ENCODE peak calls at places on chromosomes 3 and 15, in eight cellular contexts. M is astrocyte; H is effector memory CD4-positive, alpha-beta T cell; E is T-helper 17 cell; Y is A549; O is pancreas; R is CD8-positive, alpha-beta memory T cell; K is right cardiac atrium. C is an unnamed sample. For H3K9me3, the result is how much of the 10 kb centered on the place peaks cover.

GRCh38 chr15:22262613-22263020 is 182.3 kb downstream of the OR4M2 start:
- DNase-seq in M (no peak), H (peak), E (no peak), Y (peak), O (no peak), R (no peak), K (peak), C (peak)

GRCh38 chr3:28587723-28588122 is 239.1 kb upstream of the AZI2 start:
- DNase-seq in M (no peak), H (no peak), E (no peak), Y (no peak), O (no peak), R (no peak), K (no peak), C (no peak)

GRCh38 chr3:111592143-111592542 is 3.0 kb downstream of the ZBED2 start:
- DNase-seq in M (peak), H (no peak), E (no peak), Y (no peak), O (no peak), R (no peak), K (no peak), C (no peak)

GRCh38 chr3:51974277-51974962 is 444 bp upstream of the ABHD14A start:
- DNase-seq in M (no peak), H (no peak), E (no peak), Y (no peak), O (peak), R (no peak), K (peak), C (peak)

GRCh38 chr3:120171134-120171863 is 77.1 kb upstream of the GSK3B start:
- DNase-seq in M (no peak), H (no peak), E (no peak), Y (no peak), O (no peak), R (no peak), K (no peak), C (no peak)

GRCh38 chr3:29153811-29154210 is 127.1 kb upstream of the RBMS3 start:
- DNase-seq in M (no peak), H (no peak), E (no peak), Y (no peak), O (no peak), R (no peak), K (no peak), C (no peak)

GRCh38 chr15:43625086-43625485 is 6.5 kb upstream of the STRC start:
- DNase-seq in M (no peak), H (no peak), E (no peak), Y (no peak), O (no peak), R (no peak), K (no peak), C (no peak)

GRCh38 chr15:78347586-78348543 is 7.7 kb downstream of the CRABP1 start:
- DNase-seq in M (no peak), H (no peak), E (no peak), Y (no peak), O (no peak), R (no peak), K (no peak), C (no peak)

GRCh38 chr3:191362036-191362435 is 31.7 kb upstream of the UTS2B start:
- DNase-seq in M (no peak), H (no peak), E (no peak), Y (no peak), O (no peak), R (no peak), K (no peak), C (no peak)

DNA sequence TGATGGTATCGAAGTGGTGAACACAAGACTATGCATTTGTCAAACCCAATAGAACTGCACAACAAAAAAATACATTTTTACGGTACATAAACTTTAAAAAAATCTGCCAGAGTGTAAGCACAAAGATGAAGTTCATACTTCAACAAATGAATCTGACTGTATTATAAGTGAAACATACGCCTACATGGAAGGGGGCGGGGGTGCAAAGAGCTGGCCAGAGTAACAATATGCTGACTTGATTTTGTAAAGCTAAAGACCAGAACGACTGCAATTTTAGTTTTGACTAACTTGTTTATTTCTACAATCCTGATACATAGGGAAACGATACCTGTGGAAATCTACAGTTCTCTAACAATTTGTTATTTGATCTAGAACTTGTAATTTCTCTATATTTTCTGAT is 426.0 kb downstream of the GABRG3 start:
- DNase-seq in M (no peak), H (no peak), E (no peak), Y (no peak), O (no peak), R (no peak), K (no peak), C (no peak)
- H3K9me3 ChIP-seq in M (under half), H (under half), E (under half), Y (under half), O (under half), R (under half), K (under half), C (under half)

GRCh38 chr15:26378304-26378703 is 394.6 kb downstream of the GABRB3 start:
- DNase-seq in M (no peak), H (no peak), E (no peak), Y (no peak), O (no peak), R (no peak), K (no peak), C (no peak)

GRCh38 chr15:26382416-26383086 is 390.3 kb downstream of the GABRB3 start:
- DNase-seq in M (no peak), H (no peak), E (no peak), Y (no peak), O (no peak), R (no peak), K (no peak), C (no peak)
- H3K9me3 ChIP-seq in M (under half), H (under half), E (under half), Y (under half), O (under half), R (under half), K (under half), C (under half)

DNA sequence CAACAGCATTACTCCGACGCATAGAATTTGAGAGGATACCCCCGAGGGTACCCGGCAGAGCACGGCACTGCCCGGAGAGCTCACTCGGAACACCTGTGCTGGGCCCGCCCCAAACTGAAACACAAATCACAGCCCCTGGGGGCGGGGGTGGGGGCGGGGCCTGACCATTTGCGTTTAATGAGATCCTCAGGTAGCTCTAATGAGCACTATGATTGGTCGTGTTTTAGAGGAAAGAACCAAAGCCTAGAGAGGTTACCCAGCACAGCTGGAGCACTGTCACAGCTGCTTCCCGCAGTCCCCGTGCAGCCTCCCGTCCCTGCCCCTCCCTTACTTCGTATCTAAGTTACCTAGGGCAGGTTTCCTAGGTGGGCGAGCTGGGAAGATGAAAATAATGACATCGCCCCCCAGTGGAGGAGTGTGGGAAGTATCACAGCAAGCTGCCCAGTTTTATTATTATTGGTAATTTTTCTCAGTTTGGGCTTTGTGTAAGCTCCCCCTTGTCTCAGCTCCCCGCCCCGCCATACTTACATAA is 187.1 kb downstream of the PDE8A start:
- DNase-seq in M (no peak), H (peak), E (peak), Y (peak), O (peak), R (peak), K (no peak), C (no peak)
- H3K9me3 ChIP-seq in M (under half), H (under half), E (under half), Y (under half), O (under half), R (under half), K (under half), C (under half)

DNA sequence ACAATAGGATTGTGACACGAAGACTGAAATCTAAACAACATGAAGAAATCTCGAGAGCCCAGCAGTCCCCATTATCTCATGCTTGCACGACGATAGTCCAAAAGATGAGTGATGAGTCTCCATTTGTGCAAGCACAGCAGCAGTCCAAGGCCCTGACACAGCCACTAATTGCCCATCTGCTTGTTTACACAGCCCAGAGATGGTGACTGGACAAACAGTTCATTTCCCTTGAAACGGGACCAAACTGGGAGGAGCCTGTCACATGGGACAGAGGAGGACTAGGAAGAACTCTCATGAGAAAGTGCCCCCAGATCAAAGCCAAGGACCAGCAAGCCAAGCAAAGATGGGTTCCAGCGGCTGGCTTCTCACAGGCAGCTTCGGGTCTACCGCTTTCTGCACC is 121.0 kb downstream of the GREM1 start:
- DNase-seq in M (peak), H (no peak), E (no peak), Y (peak), O (peak), R (no peak), K (no peak), C (peak)
- H3K9me3 ChIP-seq in M (under half), H (under half), E (under half), Y (under half), O (under half), R (under half), K (under half), C (under half)

DNA sequence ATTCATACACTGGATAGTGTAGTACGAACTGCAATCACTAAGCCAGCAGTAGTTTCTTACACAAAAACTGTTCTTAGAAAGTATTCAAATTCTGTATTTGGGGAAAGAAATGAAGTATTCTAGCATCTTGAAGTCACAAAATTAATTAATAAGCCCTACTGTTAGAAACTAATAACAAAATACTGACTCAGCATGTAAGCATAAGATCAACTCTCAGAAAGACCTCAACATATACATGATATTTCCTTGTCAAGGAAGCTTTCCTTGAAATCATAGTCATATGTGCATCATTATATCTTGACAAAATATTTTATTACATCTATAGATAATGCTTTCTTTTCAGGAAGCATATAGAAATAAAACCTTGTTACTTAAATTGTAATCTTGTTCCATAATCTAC is 115.5 kb upstream of the GOLGA6L6 start:
- DNase-seq in M (no peak), H (no peak), E (no peak), Y (no peak), O (no peak), R (no peak), K (no peak), C (no peak)
- H3K9me3 ChIP-seq in M (under half), H (under half), E (under half), Y (under half), O (under half), R (under half), K (under half), C (under half)

DNA sequence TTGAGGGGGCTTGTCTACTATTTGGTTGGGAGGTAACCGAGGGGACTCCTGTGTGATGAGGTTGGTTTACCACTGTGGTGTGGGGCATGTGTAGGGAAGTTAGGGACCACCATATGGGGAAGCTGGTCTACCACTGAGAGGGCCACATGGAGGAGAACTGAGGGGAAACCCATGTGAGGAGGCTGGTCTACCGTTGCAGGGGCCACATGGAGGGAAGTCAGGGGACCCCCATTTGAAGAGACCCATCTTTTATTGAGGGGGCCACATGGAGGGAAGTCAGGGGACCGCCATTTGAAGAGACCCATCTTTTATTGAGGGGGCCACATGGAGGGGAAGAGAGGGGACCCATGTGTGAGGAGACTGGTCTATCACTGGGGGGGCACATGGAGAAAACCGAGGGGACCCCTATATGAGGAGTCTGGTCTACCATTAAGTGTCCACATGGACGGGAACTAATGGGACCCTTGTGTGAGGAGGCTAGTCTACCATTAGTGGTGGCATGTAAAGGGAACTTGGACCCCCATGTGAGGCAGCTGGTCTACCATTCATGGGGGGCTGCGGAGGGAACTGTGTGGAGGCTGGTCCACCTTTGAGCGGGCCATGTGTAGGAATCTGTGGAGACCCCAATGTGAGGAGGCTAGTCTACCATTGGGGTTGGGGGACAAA is 165.5 kb downstream of the FBLN2 start:
- DNase-seq in M (no peak), H (no peak), E (no peak), Y (no peak), O (no peak), R (no peak), K (no peak), C (no peak)
- H3K9me3 ChIP-seq in M (under half), H (under half), E (under half), Y (under half), O (under half), R (under half), K (under half), C (under half)

DNA sequence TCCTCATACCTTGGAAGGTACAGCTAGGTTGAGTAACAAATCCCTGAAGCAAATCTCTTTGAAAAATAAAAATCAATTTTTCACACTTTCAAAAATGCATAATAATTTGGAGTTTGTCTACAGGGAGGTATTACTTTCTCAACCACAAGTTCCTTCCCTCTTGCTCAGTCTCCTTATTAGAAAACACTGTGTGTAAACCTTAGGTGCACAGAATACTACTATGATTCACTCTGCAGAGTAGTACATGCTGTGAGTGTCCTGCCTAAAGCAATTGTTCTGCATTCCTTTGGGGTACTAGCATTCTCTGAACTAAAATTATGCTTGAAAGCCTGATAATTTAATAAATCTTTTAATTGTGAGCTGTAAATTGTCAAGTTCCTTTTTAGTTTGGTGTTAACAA is 115.9 kb upstream of the EPHA3 start:
- DNase-seq in M (peak), H (no peak), E (no peak), Y (no peak), O (no peak), R (no peak), K (no peak), C (no peak)
- H3K9me3 ChIP-seq in M (under half), H (under half), E (under half), Y (under half), O (under half), R (under half), K (under half), C (under half)

GRCh38 chr15:25228261-25228660 is 210.6 kb downstream of the UBE3A start:
- DNase-seq in M (no peak), H (no peak), E (no peak), Y (no peak), O (no peak), R (no peak), K (no peak), C (no peak)

GRCh38 chr15:25224396-25224795 is 214.4 kb downstream of the UBE3A start:
- DNase-seq in M (no peak), H (no peak), E (no peak), Y (no peak), O (no peak), R (no peak), K (no peak), C (no peak)

GRCh38 chr15:25220834-25221233 is 218.0 kb downstream of the UBE3A start:
- DNase-seq in M (no peak), H (no peak), E (no peak), Y (no peak), O (no peak), R (no peak), K (no peak), C (no peak)

GRCh38 chr15:25230442-25230841 is 208.4 kb downstream of the UBE3A start:
- DNase-seq in M (no peak), H (no peak), E (no peak), Y (no peak), O (no peak), R (no peak), K (no peak), C (no peak)

DNA sequence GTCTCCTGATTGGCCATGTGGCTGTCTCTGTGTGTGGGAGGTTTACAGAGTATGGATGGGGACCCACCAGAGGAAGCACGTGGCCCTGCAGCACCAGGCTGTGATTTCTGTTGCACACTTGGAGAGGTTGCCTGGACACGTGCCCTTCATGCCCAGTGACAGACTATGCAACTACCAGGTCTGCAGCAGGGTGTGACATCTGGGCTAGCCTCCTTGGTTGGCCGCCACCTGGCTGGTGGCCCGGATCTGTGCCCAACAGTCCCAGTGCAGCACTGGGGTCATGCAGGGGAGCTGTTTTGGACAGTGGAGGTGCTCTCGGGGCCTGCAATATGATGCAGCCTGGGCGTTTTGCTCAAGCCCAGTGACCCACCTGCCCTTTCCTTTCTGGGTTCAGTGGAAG is 212.5 kb downstream of the UBE3A start:
- DNase-seq in M (no peak), H (no peak), E (no peak), Y (no peak), O (no peak), R (no peak), K (peak), C (no peak)
- H3K9me3 ChIP-seq in M (under half), H (under half), E (under half), Y (under half), O (under half), R (under half), K (under half), C (under half)

GRCh38 chr15:46591462-46591861 is 956.6 kb downstream of the SQOR start:
- DNase-seq in M (no peak), H (no peak), E (no peak), Y (no peak), O (no peak), R (no peak), K (no peak), C (no peak)
- H3K9me3 ChIP-seq in M (under half), H (under half), E (under half), Y (under half), O (under half), R (under half), K (under half), C (under half)

DNA sequence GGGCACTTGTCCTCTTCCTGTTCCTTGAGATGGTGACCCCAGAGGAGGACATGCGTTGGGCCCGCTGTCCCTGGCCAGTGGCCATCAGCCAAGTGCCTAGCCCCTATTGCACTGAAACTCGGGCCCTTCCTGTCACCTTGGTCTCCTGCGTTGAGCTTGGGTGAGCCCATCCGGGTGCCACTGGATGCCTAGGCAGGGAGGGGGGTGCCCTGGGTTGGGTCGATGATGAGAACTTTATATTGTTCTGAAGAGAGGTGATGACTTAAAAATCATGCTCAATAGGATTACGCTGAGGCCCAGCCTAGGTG is 221.8 kb downstream of the SNRPN start:
- DNase-seq in M (no peak), H (no peak), E (no peak), Y (no peak), O (peak), R (no peak), K (peak), C (peak)
- H3K9me3 ChIP-seq in M (under half), H (under half), E (under half), Y (under half), O (under half), R (under half), K (under half), C (under half)

C was measured in psoas muscle.